ENCODE peak calls at places on chromosomes 4 and X, in four cellular contexts. One of them, this sample, is unnamed.

GRCh38 chr4:24794916-24795665 is at the start of gene SOD3:
- DNase-seq in stimulated activated CD8-positive, alpha-beta memory T cell treated with anti-CD3 and anti-CD28 coated beads, Interleukin-15, amount 100 ng/mL, for 24 hours: no peak
- DNase-seq in AG10803: peak
- DNase-seq in M059J: peak
- DNase-seq in this sample: no peak

GRCh38 chr4:136392576-136392975 is 1139.7 kb downstream of the PCDH18 start:
- DNase-seq in stimulated activated CD8-positive, alpha-beta memory T cell treated with anti-CD3 and anti-CD28 coated beads, Interleukin-15, amount 100 ng/mL, for 24 hours: no peak
- DNase-seq in AG10803: no peak
- DNase-seq in M059J: peak
- DNase-seq in this sample: no peak

GRCh38 chrX:30618160-30618765 is 35.0 kb upstream of the GK start:
- DNase-seq in stimulated activated CD8-positive, alpha-beta memory T cell treated with anti-CD3 and anti-CD28 coated beads, Interleukin-15, amount 100 ng/mL, for 24 hours: no peak
- DNase-seq in AG10803: no peak
- DNase-seq in M059J: peak
- DNase-seq in this sample: no peak

GRCh38 chrX:69197690-69198089 is 32.4 kb upstream of the PJA1 start:
- DNase-seq in stimulated activated CD8-positive, alpha-beta memory T cell treated with anti-CD3 and anti-CD28 coated beads, Interleukin-15, amount 100 ng/mL, for 24 hours: no peak
- DNase-seq in AG10803: no peak
- DNase-seq in M059J: no peak
- DNase-seq in this sample: no peak

GRCh38 chrX:40897768-40898167 is 162.4 kb upstream of the MED14 start:
- DNase-seq in stimulated activated CD8-positive, alpha-beta memory T cell treated with anti-CD3 and anti-CD28 coated beads, Interleukin-15, amount 100 ng/mL, for 24 hours: no peak
- DNase-seq in AG10803: no peak
- DNase-seq in M059J: peak
- DNase-seq in this sample: peak

GRCh38 chrX:3142259-3143042 is 101.2 kb downstream of the ARSF start:
- DNase-seq in stimulated activated CD8-positive, alpha-beta memory T cell treated with anti-CD3 and anti-CD28 coated beads, Interleukin-15, amount 100 ng/mL, for 24 hours: no peak
- DNase-seq in AG10803: no peak
- DNase-seq in M059J: peak
- DNase-seq in this sample: no peak

GRCh38 chr4:82893942-82894341 is 3.0 kb upstream of the SEC31A start:
- DNase-seq in stimulated activated CD8-positive, alpha-beta memory T cell treated with anti-CD3 and anti-CD28 coated beads, Interleukin-15, amount 100 ng/mL, for 24 hours: no peak
- DNase-seq in AG10803: peak
- DNase-seq in M059J: no peak
- DNase-seq in this sample: no peak

GRCh38 chrX:38438321-38438720 is 85.9 kb downstream of the OTC start:
- DNase-seq in stimulated activated CD8-positive, alpha-beta memory T cell treated with anti-CD3 and anti-CD28 coated beads, Interleukin-15, amount 100 ng/mL, for 24 hours: no peak
- DNase-seq in AG10803: no peak
- DNase-seq in M059J: no peak
- DNase-seq in this sample: no peak

GRCh38 chrX:106912864-106913263 is 7.3 kb upstream of the CLDN2 start:
- DNase-seq in stimulated activated CD8-positive, alpha-beta memory T cell treated with anti-CD3 and anti-CD28 coated beads, Interleukin-15, amount 100 ng/mL, for 24 hours: no peak
- DNase-seq in AG10803: peak
- DNase-seq in M059J: no peak
- DNase-seq in this sample: no peak

GRCh38 chr4:101835121-101835904 is 44.8 kb downstream of the BANK1 start:
- DNase-seq in stimulated activated CD8-positive, alpha-beta memory T cell treated with anti-CD3 and anti-CD28 coated beads, Interleukin-15, amount 100 ng/mL, for 24 hours: no peak
- DNase-seq in AG10803: peak
- DNase-seq in M059J: peak
- DNase-seq in this sample: no peak

GRCh38 chr4:86357608-86358007 is 2.2 kb downstream of the MAPK10 start:
- DNase-seq in stimulated activated CD8-positive, alpha-beta memory T cell treated with anti-CD3 and anti-CD28 coated beads, Interleukin-15, amount 100 ng/mL, for 24 hours: no peak
- DNase-seq in AG10803: no peak
- DNase-seq in M059J: no peak
- DNase-seq in this sample: no peak

GRCh38 chr4:150039790-150040189 is 38.5 kb upstream of the DCLK2 start:
- DNase-seq in stimulated activated CD8-positive, alpha-beta memory T cell treated with anti-CD3 and anti-CD28 coated beads, Interleukin-15, amount 100 ng/mL, for 24 hours: no peak
- DNase-seq in AG10803: no peak
- DNase-seq in M059J: no peak
- DNase-seq in this sample: no peak

GRCh38 chrX:136850441-136851175 is 29.9 kb downstream of the RBMX start:
- DNase-seq in stimulated activated CD8-positive, alpha-beta memory T cell treated with anti-CD3 and anti-CD28 coated beads, Interleukin-15, amount 100 ng/mL, for 24 hours: no peak
- DNase-seq in AG10803: peak
- DNase-seq in M059J: no peak
- DNase-seq in this sample: no peak

GRCh38 chrX:10089378-10089795 is 67.4 kb upstream of the CLCN4 start:
- DNase-seq in stimulated activated CD8-positive, alpha-beta memory T cell treated with anti-CD3 and anti-CD28 coated beads, Interleukin-15, amount 100 ng/mL, for 24 hours: no peak
- DNase-seq in AG10803: no peak
- DNase-seq in M059J: peak
- DNase-seq in this sample: peak

GRCh38 chrX:132968282-132968681 is 9.9 kb upstream of the HS6ST2 start:
- DNase-seq in stimulated activated CD8-positive, alpha-beta memory T cell treated with anti-CD3 and anti-CD28 coated beads, Interleukin-15, amount 100 ng/mL, for 24 hours: no peak
- DNase-seq in AG10803: no peak
- DNase-seq in M059J: no peak
- DNase-seq in this sample: no peak

GRCh38 chr4:186981161-186981560 is 257.5 kb upstream of the FAT1 start:
- DNase-seq in stimulated activated CD8-positive, alpha-beta memory T cell treated with anti-CD3 and anti-CD28 coated beads, Interleukin-15, amount 100 ng/mL, for 24 hours: no peak
- DNase-seq in AG10803: peak
- DNase-seq in M059J: no peak
- DNase-seq in this sample: no peak

GRCh38 chr4:6767725-6768538 is 14.6 kb upstream of the KIAA0232 start:
- DNase-seq in stimulated activated CD8-positive, alpha-beta memory T cell treated with anti-CD3 and anti-CD28 coated beads, Interleukin-15, amount 100 ng/mL, for 24 hours: no peak
- DNase-seq in AG10803: no peak
- DNase-seq in M059J: no peak
- DNase-seq in this sample: no peak

GRCh38 chrX:110532527-110532926 is 173.9 kb downstream of the RTL9 start:
- DNase-seq in stimulated activated CD8-positive, alpha-beta memory T cell treated with anti-CD3 and anti-CD28 coated beads, Interleukin-15, amount 100 ng/mL, for 24 hours: no peak
- DNase-seq in AG10803: no peak
- DNase-seq in M059J: no peak
- DNase-seq in this sample: no peak

This sample was measured in NCI-H2171.